ENCODE peak calls at places on chromosomes 4 and X, in six cellular contexts. W is SHP77 treated with DMSO at 0.1 percent for 48 hours, H is anterior cingulate cortex, X is astrocyte of the spinal cord, N is DMS53, K is hepatic stellate cell. I is an unnamed sample.

GRCh38 chr4:138680251-138680650 is 335.3 kb upstream of the NOCT start:
- DNase-seq in X (no peak), W (no peak), K (no peak), N (peak), H (no peak), I (no peak)

GRCh38 chr4:88999392-88999791 is 57.6 kb downstream of the FAM13A start:
- DNase-seq in W (no peak), N (peak), K (no peak), X (no peak), H (no peak), I (no peak)

GRCh38 chrX:131704136-131704695 is 160.3 kb downstream of the OR13H1 start:
- DNase-seq in H (no peak), K (peak), N (peak), W (no peak), X (peak), I (no peak)

GRCh38 chrX:66004928-66005831 is 34.7 kb downstream of the VSIG4 start:
- DNase-seq in X (no peak), W (no peak), N (no peak), H (no peak), K (no peak), I (no peak)

GRCh38 chr4:105088110-105088879 is 58.4 kb upstream of the TET2 start:
- DNase-seq in W (no peak), N (no peak), X (peak), H (peak), K (peak), I (no peak)

GRCh38 chr4:7073526-7074390 is 5.9 kb upstream of the GRPEL1 start:
- DNase-seq in K (peak), N (peak), H (no peak), X (peak), W (peak), I (peak)

GRCh38 chr4:24380953-24381506 is 203.3 kb downstream of the DHX15 start:
- DNase-seq in K (no peak), H (no peak), N (no peak), X (no peak), W (no peak), I (no peak)

GRCh38 chrX:131068945-131069719 is 11.0 kb downstream of the ARHGAP36 start:
- DNase-seq in H (no peak), X (no peak), K (peak), N (peak), W (no peak), I (peak)

GRCh38 chrX:49171752-49172279 is at the start of gene PLP2:
- DNase-seq in X (peak), H (no peak), K (peak), W (no peak), N (peak), I (no peak)

GRCh38 chrX:14073158-14073557 is 43.5 kb upstream of the GEMIN8 start:
- DNase-seq in W (no peak), K (no peak), H (no peak), N (no peak), X (no peak), I (no peak)

GRCh38 chr4:53943345-53944085 is 120.9 kb downstream of the CHIC2 start:
- DNase-seq in X (peak), W (no peak), H (no peak), N (peak), K (no peak), I (no peak)

GRCh38 chr4:26474551-26474950 is 15.7 kb downstream of the CCKAR start:
- DNase-seq in N (no peak), W (no peak), X (no peak), H (no peak), K (no peak), I (no peak)

GRCh38 chr4:16801356-16801755 is 97.1 kb downstream of the LDB2 start:
- DNase-seq in K (peak), X (no peak), H (no peak), N (no peak), W (no peak), I (no peak)

GRCh38 chr4:122341906-122342305 is 36.9 kb upstream of the ADAD1 start:
- DNase-seq in N (peak), H (no peak), X (peak), K (peak), W (no peak), I (no peak)

GRCh38 chr4:102586644-102587021 is 85.5 kb downstream of the NFKB1 start:
- DNase-seq in H (no peak), N (no peak), K (no peak), W (no peak), X (no peak), I (no peak)

GRCh38 chrX:115177941-115178340 is 11.3 kb upstream of the RBMXL3 start:
- DNase-seq in N (no peak), W (no peak), K (no peak), X (peak), H (no peak), I (no peak)

GRCh38 chr4:79413486-79413885 is 5.5 kb upstream of the GK2 start:
- DNase-seq in X (no peak), W (no peak), K (no peak), H (no peak), N (no peak), I (no peak)

GRCh38 chr4:38204317-38205060 is 244.3 kb downstream of the PTTG2 start:
- DNase-seq in X (no peak), W (no peak), N (no peak), H (no peak), K (no peak), I (no peak)

GRCh38 chrX:40091691-40092421 is 5.9 kb downstream of the BCOR start:
- DNase-seq in W (no peak), N (no peak), H (no peak), K (no peak), X (no peak), I (no peak)

GRCh38 chr4:3112979-3113469 is 38.5 kb downstream of the HTT start:
- DNase-seq in K (no peak), H (no peak), W (no peak), N (no peak), X (peak), I (peak)

GRCh38 chr4:1298461-1298860 is 8.8 kb downstream of the MAEA start:
- DNase-seq in K (no peak), X (no peak), W (no peak), N (no peak), H (no peak), I (no peak)

GRCh38 chr4:85402371-85402770 is 72.6 kb upstream of the ARHGAP24 start:
- DNase-seq in H (no peak), K (no peak), N (no peak), W (no peak), X (peak), I (no peak)

GRCh38 chr4:150136481-150136880 is 58.2 kb downstream of the DCLK2 start:
- DNase-seq in N (no peak), H (no peak), X (peak), W (no peak), K (no peak), I (no peak)

GRCh38 chrX:153312041-153312440 is 9.5 kb downstream of the PNMA6F start:
- DNase-seq in H (no peak), K (no peak), N (no peak), X (no peak), W (no peak), I (no peak)

GRCh38 chr4:147833254-147833653 is 101.4 kb downstream of the ARHGAP10 start:
- DNase-seq in K (no peak), W (no peak), H (no peak), N (no peak), X (no peak), I (no peak)

GRCh38 chr4:20464381-20464780 is 212.7 kb downstream of the SLIT2 start:
- DNase-seq in X (peak), N (no peak), H (no peak), W (no peak), K (peak), I (no peak)

GRCh38 chr4:154084864-154085263 is 296.0 kb upstream of the SFRP2 start:
- DNase-seq in K (no peak), N (peak), H (no peak), X (no peak), W (no peak), I (no peak)

GRCh38 chr4:41454393-41454792 is 83.6 kb upstream of the LIMCH1 start:
- DNase-seq in H (no peak), W (no peak), X (no peak), N (peak), K (no peak), I (no peak)

I was measured in HepG2.